ENCODE peak calls at places on chromosomes 3 and 15, in seven cellular contexts. A is NCI-H1092; B is RWPE1; Z is NCI-H2107; M is epithelial cell of esophagus; R is stimulated activated CD4-positive, alpha-beta T cell treated with anti-CD3 and anti-CD28 coated beads, Interleukin-1b, Interleukin-23, amount 100 ng/mL, for 4 hours; N is germinal center. S is an unnamed sample.

GRCh38 chr3:170622369-170623159 is 36.7 kb upstream of the SLC7A14 start:
- DNase-seq in A (no peak), N (no peak), R (no peak), M (peak; percentile 35), B (no peak), Z (no peak), S (no peak)

GRCh38 chr3:54628888-54629368 is 298.9 kb downstream of the LRTM1 start:
- DNase-seq in B (peak; percentile 1), M (peak; percentile 44), A (no peak), N (no peak), Z (no peak), R (no peak), S (no peak)

GRCh38 chr15:37291920-37292319 is 191.6 kb upstream of the MEIS2 start:
- DNase-seq in M (peak; percentile 3), R (no peak), B (no peak), N (no peak), Z (no peak), A (no peak), S (no peak)

GRCh38 chr3:141334627-141335250 is 33.6 kb upstream of the ZBTB38 start:
- DNase-seq in Z (no peak), N (no peak), A (no peak), B (no peak), M (no peak), R (no peak), S (no peak)

GRCh38 chr15:71304681-71305080 is 189.4 kb downstream of the THSD4 start:
- DNase-seq in N (no peak), A (no peak), M (no peak), R (no peak), Z (no peak), B (no peak), S (no peak)

GRCh38 chr3:156997351-156997750 is 162.6 kb downstream of the CCNL1 start:
- DNase-seq in N (no peak), Z (no peak), B (no peak), A (no peak), M (peak; percentile 19), R (no peak), S (no peak)

GRCh38 chr3:140766465-140766864 is 88.6 kb downstream of the TRIM42 start:
- DNase-seq in B (no peak), R (no peak), M (no peak), N (no peak), A (no peak), Z (no peak), S (no peak)

GRCh38 chr3:43691120-43692002 is 623 bp downstream of the ABHD5 start:
- DNase-seq in N (peak; percentile 51), M (peak; percentile 76), A (peak; percentile 28), B (peak; percentile 56), Z (no peak), R (peak; percentile 32), S (no peak)